ENCODE peak calls at places on chromosomes 4 and X, in six cellular contexts. One of them, this sample, is unnamed.

GRCh38 chrX:113260474-113260873 is 419.8 kb upstream of the AMOT start:
- DNase-seq in RWPE2: no peak
- DNase-seq in thoracic aorta: no peak
- DNase-seq in HFF-Myc: no peak
- DNase-seq in AG04450: no peak
- DNase-seq in brain microvascular endothelial cell: no peak
- DNase-seq in this sample: peak

GRCh38 chrX:134695999-134696398 is 37.7 kb upstream of the PLAC1 start:
- DNase-seq in RWPE2: no peak
- DNase-seq in thoracic aorta: no peak
- DNase-seq in HFF-Myc: no peak
- DNase-seq in AG04450: no peak
- DNase-seq in brain microvascular endothelial cell: no peak
- DNase-seq in this sample: no peak

GRCh38 chrX:110123331-110123782 is 120.4 kb downstream of the TMEM164 start:
- DNase-seq in RWPE2: no peak
- DNase-seq in thoracic aorta: no peak
- DNase-seq in HFF-Myc: no peak
- DNase-seq in AG04450: no peak
- DNase-seq in brain microvascular endothelial cell: peak
- DNase-seq in this sample: no peak

GRCh38 chr4:156783963-156784362 is 187.6 kb downstream of the PDGFC start:
- DNase-seq in RWPE2: no peak
- DNase-seq in thoracic aorta: no peak
- DNase-seq in HFF-Myc: no peak
- DNase-seq in AG04450: no peak
- DNase-seq in brain microvascular endothelial cell: no peak
- DNase-seq in this sample: no peak

GRCh38 chr4:46270986-46271596 is 118.8 kb downstream of the GABRA2 start:
- DNase-seq in RWPE2: no peak
- DNase-seq in thoracic aorta: no peak
- DNase-seq in HFF-Myc: no peak
- DNase-seq in AG04450: no peak
- DNase-seq in brain microvascular endothelial cell: no peak
- DNase-seq in this sample: peak

GRCh38 chr4:117420966-117421365 is 335.6 kb upstream of the TRAM1L1 start:
- DNase-seq in RWPE2: no peak
- DNase-seq in thoracic aorta: no peak
- DNase-seq in HFF-Myc: no peak
- DNase-seq in AG04450: no peak
- DNase-seq in brain microvascular endothelial cell: no peak
- DNase-seq in this sample: no peak

GRCh38 chr4:151753056-151753455 is 7.8 kb downstream of the GATB start:
- DNase-seq in RWPE2: peak
- DNase-seq in thoracic aorta: no peak
- DNase-seq in HFF-Myc: no peak
- DNase-seq in AG04450: no peak
- DNase-seq in brain microvascular endothelial cell: peak
- DNase-seq in this sample: no peak

GRCh38 chr4:22237155-22237751 is 278.6 kb downstream of the ADGRA3 start:
- DNase-seq in RWPE2: no peak
- DNase-seq in thoracic aorta: no peak
- DNase-seq in HFF-Myc: no peak
- DNase-seq in AG04450: no peak
- DNase-seq in brain microvascular endothelial cell: no peak
- DNase-seq in this sample: peak

GRCh38 chrX:11934089-11934488 is 176.1 kb downstream of the MSL3 start:
- DNase-seq in RWPE2: no peak
- DNase-seq in thoracic aorta: no peak
- DNase-seq in HFF-Myc: no peak
- DNase-seq in AG04450: no peak
- DNase-seq in brain microvascular endothelial cell: no peak
- DNase-seq in this sample: no peak

GRCh38 chr4:66187175-66187720 is 517.0 kb upstream of the EPHA5 start:
- DNase-seq in RWPE2: no peak
- DNase-seq in thoracic aorta: no peak
- DNase-seq in HFF-Myc: no peak
- DNase-seq in AG04450: no peak
- DNase-seq in brain microvascular endothelial cell: no peak
- DNase-seq in this sample: no peak

GRCh38 chrX:131741103-131741581 is 197.3 kb downstream of the OR13H1 start:
- DNase-seq in RWPE2: no peak
- DNase-seq in thoracic aorta: no peak
- DNase-seq in HFF-Myc: no peak
- DNase-seq in AG04450: no peak
- DNase-seq in brain microvascular endothelial cell: peak
- DNase-seq in this sample: no peak

GRCh38 chr4:80199947-80200346 is 2.6 kb downstream of the PRDM8 start:
- DNase-seq in RWPE2: no peak
- DNase-seq in thoracic aorta: no peak
- DNase-seq in HFF-Myc: no peak
- DNase-seq in AG04450: no peak
- DNase-seq in brain microvascular endothelial cell: no peak
- DNase-seq in this sample: no peak

GRCh38 chr4:80197132-80197573 is at the start of gene PRDM8:
- DNase-seq in RWPE2: no peak
- DNase-seq in thoracic aorta: no peak
- DNase-seq in HFF-Myc: no peak
- DNase-seq in AG04450: no peak
- DNase-seq in brain microvascular endothelial cell: no peak
- DNase-seq in this sample: no peak

GRCh38 chr4:80199004-80199579 is 1.8 kb downstream of the PRDM8 start:
- DNase-seq in RWPE2: no peak
- DNase-seq in thoracic aorta: no peak
- DNase-seq in HFF-Myc: no peak
- DNase-seq in AG04450: no peak
- DNase-seq in brain microvascular endothelial cell: no peak
- DNase-seq in this sample: no peak

GRCh38 chr4:80196259-80197131 is 808 bp upstream of the PRDM8 start:
- DNase-seq in RWPE2: no peak
- DNase-seq in thoracic aorta: no peak
- DNase-seq in HFF-Myc: no peak
- DNase-seq in AG04450: no peak
- DNase-seq in brain microvascular endothelial cell: no peak
- DNase-seq in this sample: no peak

GRCh38 chr4:80197601-80198444 is 520 bp downstream of the PRDM8 start:
- DNase-seq in RWPE2: no peak
- DNase-seq in thoracic aorta: no peak
- DNase-seq in HFF-Myc: no peak
- DNase-seq in AG04450: no peak
- DNase-seq in brain microvascular endothelial cell: no peak
- DNase-seq in this sample: no peak
- H3K4me3 ChIP-seq in RWPE2: peak
- H3K4me3 ChIP-seq in thoracic aorta: peak
- H3K4me3 ChIP-seq in HFF-Myc: peak
- H3K4me3 ChIP-seq in AG04450: peak
- H3K4me3 ChIP-seq in brain microvascular endothelial cell: peak
- H3K4me3 ChIP-seq in this sample: no peak

DNA sequence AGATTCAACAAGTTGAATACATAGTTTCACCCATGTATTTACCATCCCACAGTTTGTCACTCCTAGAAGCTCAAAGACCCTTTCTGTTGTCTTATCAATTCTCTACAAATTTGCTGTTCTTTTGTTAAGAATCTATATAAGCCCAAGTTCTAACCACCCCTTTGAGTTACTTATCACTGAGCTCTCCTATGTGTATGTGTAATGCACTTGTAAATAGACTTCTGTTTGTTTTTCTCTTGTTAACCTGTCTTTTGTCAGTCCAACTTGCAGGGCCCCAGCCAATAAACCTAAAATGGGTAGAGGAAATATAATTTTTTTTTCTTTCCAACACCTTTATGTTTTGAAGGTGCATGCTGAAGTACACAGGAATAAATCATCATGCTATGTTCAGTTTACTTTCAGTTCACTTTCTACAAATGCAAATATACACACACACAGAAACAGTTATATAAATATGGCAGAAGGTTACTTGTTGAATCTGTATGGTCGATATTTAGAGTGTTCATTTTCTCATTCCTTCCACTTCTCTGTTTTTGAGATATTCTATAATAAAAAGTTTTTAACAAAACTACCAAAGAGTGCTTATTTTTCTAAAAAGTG is 22.3 kb upstream of the CLOCK start:
- DNase-seq in RWPE2: no peak
- DNase-seq in thoracic aorta: no peak
- DNase-seq in HFF-Myc: no peak
- DNase-seq in AG04450: no peak
- DNase-seq in brain microvascular endothelial cell: no peak
- DNase-seq in this sample: peak
- TF ChIP-seq CTCF in RWPE2: no peak
- TF ChIP-seq CTCF in thoracic aorta: no peak
- TF ChIP-seq CTCF in HFF-Myc: no peak
- TF ChIP-seq CTCF in AG04450: no peak
- TF ChIP-seq CTCF in brain microvascular endothelial cell: no peak
- TF ChIP-seq CTCF in this sample: no peak

DNA sequence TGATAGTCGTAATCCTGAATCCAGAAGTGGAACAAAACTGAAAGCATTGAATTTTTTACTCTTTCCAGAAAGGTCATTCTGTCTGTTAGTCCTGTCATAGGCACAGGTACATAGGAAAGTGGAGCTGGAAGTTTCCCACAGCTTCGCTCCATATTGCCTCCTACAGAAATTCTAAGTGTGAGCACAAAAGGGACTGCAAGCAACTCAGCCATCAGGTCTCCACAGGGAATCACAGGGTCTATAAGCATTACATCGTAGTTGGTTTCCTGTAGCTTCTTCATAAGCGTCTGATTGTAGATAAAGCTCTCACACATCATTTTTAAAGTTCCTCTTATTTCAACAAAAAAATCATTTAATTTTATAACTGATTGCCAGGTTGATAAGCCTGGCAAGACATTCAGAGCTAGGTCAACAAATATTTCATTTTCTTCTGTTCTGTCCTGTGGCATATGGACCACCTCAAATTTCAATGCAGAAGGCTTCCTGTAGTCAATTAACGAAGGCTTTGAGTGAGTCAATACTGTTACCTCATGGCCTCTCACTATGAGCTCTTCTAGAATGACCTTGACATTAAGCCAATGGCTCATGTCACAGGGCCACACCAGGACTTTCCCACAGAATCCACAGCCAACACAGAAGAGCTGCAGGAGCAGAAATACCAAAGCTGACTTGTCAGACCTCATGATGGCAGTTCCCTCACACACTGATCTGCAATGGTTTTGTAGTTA is at the start of gene UGT2A3:
- DNase-seq in RWPE2: no peak
- DNase-seq in thoracic aorta: no peak
- DNase-seq in HFF-Myc: no peak
- DNase-seq in AG04450: no peak
- DNase-seq in brain microvascular endothelial cell: no peak
- DNase-seq in this sample: peak
- H3K4me3 ChIP-seq in RWPE2: no peak
- H3K4me3 ChIP-seq in thoracic aorta: no peak
- H3K4me3 ChIP-seq in HFF-Myc: no peak
- H3K4me3 ChIP-seq in AG04450: no peak
- H3K4me3 ChIP-seq in brain microvascular endothelial cell: no peak
- H3K4me3 ChIP-seq in this sample: no peak

GRCh38 chr4:8503801-8504200 is 63.2 kb downstream of the TRMT44 start:
- DNase-seq in RWPE2: no peak
- DNase-seq in thoracic aorta: no peak
- DNase-seq in HFF-Myc: no peak
- DNase-seq in AG04450: no peak
- DNase-seq in brain microvascular endothelial cell: no peak
- DNase-seq in this sample: no peak

GRCh38 chr4:8505229-8505628 is 64.7 kb downstream of the TRMT44 start:
- DNase-seq in RWPE2: peak
- DNase-seq in thoracic aorta: no peak
- DNase-seq in HFF-Myc: no peak
- DNase-seq in AG04450: no peak
- DNase-seq in brain microvascular endothelial cell: no peak
- DNase-seq in this sample: no peak

GRCh38 chr4:8502836-8503585 is 62.4 kb downstream of the TRMT44 start:
- DNase-seq in RWPE2: no peak
- DNase-seq in thoracic aorta: no peak
- DNase-seq in HFF-Myc: no peak
- DNase-seq in AG04450: no peak
- DNase-seq in brain microvascular endothelial cell: no peak
- DNase-seq in this sample: no peak

GRCh38 chr4:8506006-8506372 is 65.4 kb downstream of the TRMT44 start:
- DNase-seq in RWPE2: peak
- DNase-seq in thoracic aorta: no peak
- DNase-seq in HFF-Myc: no peak
- DNase-seq in AG04450: no peak
- DNase-seq in brain microvascular endothelial cell: no peak
- DNase-seq in this sample: no peak

DNA sequence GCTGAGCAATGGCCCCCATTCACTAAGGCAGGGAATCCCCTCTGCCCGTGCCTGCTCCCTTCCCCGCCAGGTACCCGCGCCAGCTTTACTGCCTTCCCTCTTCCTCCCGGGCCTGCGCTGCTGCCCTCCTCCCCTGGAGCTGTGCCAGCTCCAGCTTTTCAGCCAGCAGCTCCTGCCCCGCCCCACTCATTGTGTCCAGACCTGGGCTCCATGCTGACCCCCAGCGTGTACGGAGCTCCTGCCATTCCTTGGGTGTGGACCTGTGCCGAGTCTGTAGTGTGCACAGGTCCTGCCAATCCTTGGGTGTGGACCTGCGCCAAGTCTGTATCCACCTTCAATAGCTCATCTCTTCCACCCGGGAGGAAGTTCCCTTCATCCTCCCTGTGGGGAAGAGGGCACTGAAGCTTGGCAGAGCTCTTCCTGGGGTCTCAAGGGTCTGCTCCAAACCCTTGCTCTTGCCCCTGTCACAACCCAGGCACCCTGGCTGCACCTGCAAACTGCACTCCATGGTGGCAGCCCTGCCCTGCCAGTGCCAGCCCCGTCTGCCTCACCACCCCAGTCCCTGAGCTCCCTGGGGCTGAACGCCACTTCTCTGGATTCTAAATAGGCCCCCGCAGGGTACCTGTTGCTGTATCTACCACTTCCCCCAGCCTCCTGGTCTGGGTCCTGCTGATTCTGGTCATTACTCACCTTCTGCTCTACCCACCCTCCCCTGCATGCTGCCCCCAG is 63.9 kb downstream of the TRMT44 start:
- DNase-seq in RWPE2: no peak
- DNase-seq in thoracic aorta: no peak
- DNase-seq in HFF-Myc: no peak
- DNase-seq in AG04450: no peak
- DNase-seq in brain microvascular endothelial cell: no peak
- DNase-seq in this sample: no peak
- TF ChIP-seq CTCF in RWPE2: no peak
- TF ChIP-seq CTCF in thoracic aorta: no peak
- TF ChIP-seq CTCF in HFF-Myc: no peak
- TF ChIP-seq CTCF in AG04450: no peak
- TF ChIP-seq CTCF in brain microvascular endothelial cell: no peak
- TF ChIP-seq CTCF in this sample: no peak

GRCh38 chr4:103268746-103269145 is 70.6 kb upstream of the CENPE start:
- DNase-seq in RWPE2: no peak
- DNase-seq in thoracic aorta: no peak
- DNase-seq in HFF-Myc: no peak
- DNase-seq in AG04450: no peak
- DNase-seq in brain microvascular endothelial cell: no peak
- DNase-seq in this sample: no peak
- H3K4me3 ChIP-seq in RWPE2: no peak
- H3K4me3 ChIP-seq in thoracic aorta: no peak
- H3K4me3 ChIP-seq in HFF-Myc: no peak
- H3K4me3 ChIP-seq in AG04450: no peak
- H3K4me3 ChIP-seq in brain microvascular endothelial cell: no peak
- H3K4me3 ChIP-seq in this sample: no peak